ENCODE peak calls at places on chromosomes 6 and 20, in nine cellular contexts. H is body of pancreas; B is SJSA1; W is A549; J is Panc1; N is CD8-positive, alpha-beta T cell; U is endodermal cell; V is cardiac muscle cell; O is CD4-positive, alpha-beta memory T cell. R is an unnamed sample. For H3K4me1, the result is how much of the 10 kb centered on the place peaks cover.

GRCh38 chr6:118408863-118409262 is 139.2 kb upstream of the PLN start:
- DNase-seq in H (no peak), B (no peak), W (no peak), J (no peak), N (no peak), U (peak), V (no peak), O (no peak), R (no peak)

GRCh38 chr20:35871311-35871771 is 83.0 kb downstream of the SCAND1 start:
- DNase-seq in H (peak), B (peak), W (peak), J (peak), N (no peak), U (no peak), V (no peak), O (no peak), R (peak)

GRCh38 chr20:9930142-9930541 is 91.3 kb upstream of the PAK5 start:
- DNase-seq in H (no peak), B (no peak), W (no peak), J (no peak), N (no peak), U (no peak), V (no peak), O (no peak), R (peak)

GRCh38 chr6:88599561-88599960 is 363.9 kb downstream of the RNGTT start:
- DNase-seq in H (no peak), B (no peak), W (no peak), J (no peak), N (no peak), U (peak), V (no peak), O (no peak), R (no peak)

GRCh38 chr6:19301980-19302379 is 535.2 kb upstream of the ID4 start:
- DNase-seq in H (no peak), B (no peak), W (no peak), J (no peak), N (no peak), U (no peak), V (no peak), O (no peak), R (no peak)

GRCh38 chr20:63969851-63970713 is at the start of gene ZNF512B:
- DNase-seq in H (peak), B (no peak), W (peak), J (no peak), N (peak), U (peak), V (peak), O (no peak), R (no peak)

GRCh38 chr6:154509421-154510143 is 903 bp downstream of the CNKSR3 start:
- DNase-seq in H (peak), B (peak), W (no peak), J (no peak), N (no peak), U (peak), V (peak), O (no peak), R (peak)

GRCh38 chr20:43975096-43975768 is 60.6 kb downstream of the TOX2 start:
- DNase-seq in H (no peak), B (peak), W (peak), J (no peak), N (no peak), U (no peak), V (no peak), O (no peak), R (peak)

GRCh38 chr6:105994522-105995402 is 91.4 kb upstream of the PRDM1 start:
- DNase-seq in H (peak), B (peak), W (peak), J (no peak), N (peak), U (peak), V (peak), O (peak), R (peak)

GRCh38 chr6:110542311-110543024 is 66.1 kb upstream of the SLC22A16 start:
- DNase-seq in H (no peak), B (no peak), W (no peak), J (no peak), N (no peak), U (no peak), V (peak), O (no peak), R (no peak)

GRCh38 chr6:157964139-157964538 is 17.5 kb upstream of the SYNJ2 start:
- DNase-seq in H (no peak), B (no peak), W (no peak), J (no peak), N (no peak), U (no peak), V (no peak), O (no peak), R (no peak)

GRCh38 chr6:85287158-85287557 is 162.7 kb upstream of the NT5E start:
- DNase-seq in H (no peak), B (no peak), W (no peak), J (no peak), N (no peak), U (no peak), V (no peak), O (no peak), R (no peak)

GRCh38 chr6:107538856-107539387 is 49.0 kb downstream of the SOBP start:
- DNase-seq in H (no peak), B (no peak), W (no peak), J (no peak), N (no peak), U (no peak), V (no peak), O (no peak), R (no peak)

GRCh38 chr6:112241820-112242443 is 12.4 kb downstream of the LAMA4 start:
- DNase-seq in H (no peak), B (no peak), W (no peak), J (no peak), N (no peak), U (no peak), V (no peak), O (no peak), R (no peak)

GRCh38 chr6:163147988-163148387 is 266.5 kb upstream of the QKI start:
- DNase-seq in H (no peak), B (no peak), W (no peak), J (no peak), N (no peak), U (no peak), V (no peak), O (no peak), R (no peak)

GRCh38 chr6:37125779-37126553 is 44.0 kb upstream of the PIM1 start:
- DNase-seq in H (no peak), B (peak), W (peak), J (no peak), N (no peak), U (peak), V (peak), O (no peak), R (no peak)

GRCh38 chr6:37547564-37548061 is 47.9 kb upstream of the CCDC167 start:
- DNase-seq in H (no peak), B (no peak), W (no peak), J (no peak), N (no peak), U (no peak), V (no peak), O (no peak), R (peak)

GRCh38 chr20:17059465-17059864 is 167.4 kb upstream of the PCSK2 start:
- DNase-seq in H (no peak), B (peak), W (peak), J (no peak), N (no peak), U (no peak), V (no peak), O (no peak), R (no peak)

GRCh38 chr20:50713677-50714101 is 17.7 kb upstream of the PARD6B start:
- DNase-seq in H (peak), B (peak), W (peak), J (no peak), N (no peak), U (peak), V (peak), O (no peak), R (no peak)

GRCh38 chr6:170190046-170190445 is 100.8 kb downstream of the DLL1 start:
- DNase-seq in H (no peak), B (no peak), W (no peak), J (no peak), N (no peak), U (no peak), V (no peak), O (no peak), R (no peak)

GRCh38 chr20:43963233-43963632 is 48.6 kb downstream of the TOX2 start:
- DNase-seq in H (no peak), B (no peak), W (no peak), J (no peak), N (no peak), U (peak), V (no peak), O (no peak), R (no peak)

GRCh38 chr6:97174471-97174870 is 108.5 kb downstream of the MMS22L start:
- DNase-seq in H (no peak), B (no peak), W (no peak), J (no peak), N (no peak), U (peak), V (no peak), O (no peak), R (no peak)

GRCh38 chr20:438581-439469 is 23.5 kb downstream of the TBC1D20 start:
- DNase-seq in H (peak), B (no peak), W (no peak), J (no peak), N (peak), U (no peak), V (no peak), O (peak), R (no peak)

GRCh38 chr6:105318660-105319059 is 84.2 kb downstream of the PREP start:
- DNase-seq in H (no peak), B (no peak), W (no peak), J (peak), N (no peak), U (no peak), V (no peak), O (no peak), R (peak)

GRCh38 chr20:31587545-31588389 is 17.3 kb upstream of the ID1 start:
- DNase-seq in H (peak), B (no peak), W (no peak), J (no peak), N (no peak), U (peak), V (peak), O (no peak), R (no peak)

GRCh38 chr6:85390105-85390728 is 59.7 kb upstream of the NT5E start:
- DNase-seq in H (no peak), B (no peak), W (peak), J (no peak), N (no peak), U (no peak), V (no peak), O (no peak), R (peak)

GRCh38 chr20:24362080-24362479 is 107.3 kb upstream of the SYNDIG1 start:
- DNase-seq in H (no peak), B (no peak), W (no peak), J (no peak), N (no peak), U (no peak), V (no peak), O (no peak), R (no peak)

GRCh38 chr20:62141397-62142251 is 1.6 kb downstream of the PSMA7 start:
- DNase-seq in H (peak), B (peak), W (peak), J (no peak), N (peak), U (peak), V (peak), O (peak), R (no peak)

GRCh38 chr6:93142382-93142781 is 277.0 kb downstream of the EPHA7 start:
- DNase-seq in H (no peak), B (no peak), W (no peak), J (no peak), N (no peak), U (no peak), V (no peak), O (no peak), R (no peak)

GRCh38 chr20:23700931-23701330 is 12.1 kb upstream of the CST4 start:
- DNase-seq in H (no peak), B (no peak), W (no peak), J (no peak), N (no peak), U (no peak), V (no peak), O (no peak), R (no peak)

GRCh38 chr6:136502791-136503190 is 47.4 kb downstream of the MAP7 start:
- DNase-seq in H (no peak), B (no peak), W (no peak), J (no peak), N (no peak), U (no peak), V (no peak), O (no peak), R (no peak)

GRCh38 chr6:46605091-46605797 is 47.4 kb downstream of the CYP39A1 start:
- DNase-seq in H (no peak), B (no peak), W (no peak), J (no peak), N (no peak), U (no peak), V (no peak), O (no peak), R (no peak)

GRCh38 chr6:163457637-163458561 is 43.4 kb downstream of the QKI start:
- DNase-seq in H (no peak), B (peak), W (peak), J (peak), N (no peak), U (no peak), V (peak), O (no peak), R (peak)

GRCh38 chr6:54134934-54135333 is 23.7 kb downstream of the MLIP start:
- DNase-seq in H (no peak), B (no peak), W (no peak), J (no peak), N (no peak), U (no peak), V (no peak), O (no peak), R (no peak)

GRCh38 chr6:54133186-54133585 is 21.9 kb downstream of the MLIP start:
- DNase-seq in H (no peak), B (no peak), W (no peak), J (no peak), N (no peak), U (no peak), V (no peak), O (no peak), R (no peak)

GRCh38 chr6:54142889-54143519 is 31.8 kb downstream of the MLIP start:
- DNase-seq in H (no peak), B (no peak), W (no peak), J (no peak), N (no peak), U (no peak), V (no peak), O (no peak), R (no peak)

GRCh38 chr6:54135665-54136370 is 24.6 kb downstream of the MLIP start:
- DNase-seq in H (no peak), B (no peak), W (peak), J (no peak), N (no peak), U (no peak), V (no peak), O (no peak), R (no peak)

GRCh38 chr6:54138795-54139194 is 27.6 kb downstream of the MLIP start:
- DNase-seq in H (no peak), B (no peak), W (no peak), J (no peak), N (no peak), U (no peak), V (no peak), O (no peak), R (no peak)
- H3K4me1 ChIP-seq in H (under half), B (under half), W (under half), J (under half), N (under half), U (under half), V (under half), O (under half), R (under half)

GRCh38 chr6:149847943-149848267 is 16.3 kb downstream of the LRP11 start:
- DNase-seq in H (no peak), B (no peak), W (no peak), J (no peak), N (no peak), U (no peak), V (no peak), O (no peak), R (no peak)
- H3K27ac ChIP-seq in H (no peak), B (peak), W (peak), J (peak), N (no peak), U (no peak), V (no peak), O (no peak), R (no peak)

GRCh38 chr6:7815716-7816115 is 89.8 kb downstream of the BMP6 start:
- DNase-seq in H (no peak), B (no peak), W (no peak), J (no peak), N (no peak), U (no peak), V (no peak), O (no peak), R (no peak)

GRCh38 chr6:7812623-7813022 is 86.7 kb downstream of the BMP6 start:
- DNase-seq in H (no peak), B (no peak), W (no peak), J (no peak), N (no peak), U (no peak), V (no peak), O (no peak), R (no peak)

GRCh38 chr6:7811441-7811840 is 85.5 kb downstream of the BMP6 start:
- DNase-seq in H (no peak), B (no peak), W (no peak), J (no peak), N (no peak), U (no peak), V (no peak), O (no peak), R (no peak)

GRCh38 chr6:7813193-7813592 is 87.3 kb downstream of the BMP6 start:
- DNase-seq in H (no peak), B (no peak), W (no peak), J (no peak), N (no peak), U (no peak), V (no peak), O (no peak), R (no peak)

DNA sequence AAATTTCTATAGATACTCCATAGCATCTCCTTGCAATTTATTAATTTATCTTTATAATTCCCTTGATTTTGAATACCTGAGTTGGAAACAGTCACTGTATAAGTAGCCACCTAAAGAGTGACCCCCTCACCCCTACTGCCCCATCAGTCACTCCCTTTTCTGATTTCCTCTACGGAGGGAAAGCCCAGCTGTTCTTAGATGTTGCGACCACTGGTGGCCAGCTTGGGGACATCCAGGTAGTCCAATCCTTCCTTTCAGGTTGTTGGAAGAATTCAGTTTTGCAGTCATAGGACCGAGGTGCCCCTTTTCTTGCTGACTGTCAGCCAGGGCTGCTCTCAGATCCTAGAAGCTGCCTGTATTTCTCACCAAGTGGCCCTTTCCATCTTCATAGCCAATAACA is 87.8 kb downstream of the BMP6 start:
- DNase-seq in H (no peak), B (no peak), W (peak), J (no peak), N (no peak), U (peak), V (peak), O (no peak), R (no peak)
- H3K4me1 ChIP-seq in H (under half), B (under half), W (under half), J (under half), N (under half), U (under half), V (under half), O (under half), R (under half)

GRCh38 chr20:48899881-48900280 is 21.6 kb upstream of the ARFGEF2 start:
- DNase-seq in H (no peak), B (no peak), W (no peak), J (no peak), N (no peak), U (no peak), V (no peak), O (no peak), R (no peak)
- H3K27ac ChIP-seq in H (no peak), B (no peak), W (peak), J (no peak), N (no peak), U (no peak), V (no peak), O (no peak), R (no peak)

R was measured in foreskin keratinocyte.